ENCODE peak calls at places on chromosomes 1 and 21, in nine cellular contexts. M is AG08395, X is RWPE1, B is head of caudate nucleus, W is kidney tubule cell, Z is neuronal stem cell, R is heart left ventricle, G is GM23338, P is T-helper 2 cell. J is an unnamed sample.

GRCh38 chr21:38985423-38986378 is 180.0 kb downstream of the ETS2 start:
- DNase-seq in M (peak; percentile 96), X (peak; percentile 34), B (no peak), W (no peak), Z (no peak), R (peak; percentile 74), G (no peak), P (no peak), J (peak; percentile 8)

GRCh38 chr1:44038876-44039657 is 7.8 kb upstream of the SLC6A9 start:
- DNase-seq in M (no peak), X (no peak), B (no peak), W (no peak), Z (no peak), R (no peak), G (no peak), P (no peak), J (peak; percentile 15)

GRCh38 chr1:61125263-61125662 is 42.9 kb downstream of the NFIA start:
- DNase-seq in M (no peak), X (no peak), B (no peak), W (no peak), Z (no peak), R (no peak), G (no peak), P (no peak), J (no peak)

GRCh38 chr1:78157162-78157561 is 111.4 kb downstream of the GIPC2 start:
- DNase-seq in M (peak; percentile 25), X (peak; percentile 26), B (no peak), W (no peak), Z (no peak), R (no peak), G (no peak), P (no peak), J (no peak)

GRCh38 chr1:80529546-80529945 is 1271.2 kb upstream of the ADGRL2 start:
- DNase-seq in M (no peak), X (no peak), B (no peak), W (no peak), Z (no peak), R (no peak), G (no peak), P (no peak), J (no peak)

GRCh38 chr1:154327466-154328317 is 2.4 kb downstream of the ATP8B2 start:
- DNase-seq in M (no peak), X (no peak), B (no peak), W (no peak), Z (no peak), R (no peak), G (peak; percentile 33), P (no peak), J (no peak)

GRCh38 chr1:55071477-55071876 is 32.1 kb downstream of the PCSK9 start:
- DNase-seq in M (peak; percentile 77), X (peak; percentile 49), B (no peak), W (peak; percentile 41), Z (peak; percentile 43), R (no peak), G (peak; percentile 87), P (no peak), J (peak; percentile 37)

GRCh38 chr1:225766967-225767413 is 10.6 kb upstream of the SRP9 start:
- DNase-seq in M (peak; percentile 91), X (peak; percentile 65), B (no peak), W (peak; percentile 89), Z (no peak), R (peak; percentile 40), G (no peak), P (no peak), J (peak; percentile 85)

GRCh38 chr1:87404306-87404705 is 75.6 kb downstream of the LMO4 start:
- DNase-seq in M (no peak), X (peak; percentile 20), B (no peak), W (no peak), Z (no peak), R (no peak), G (no peak), P (no peak), J (no peak)

GRCh38 chr1:210259496-210259895 is 26.9 kb downstream of the SERTAD4 start:
- DNase-seq in M (peak; percentile 88), X (no peak), B (no peak), W (no peak), Z (no peak), R (no peak), G (no peak), P (no peak), J (no peak)

GRCh38 chr1:67563684-67564083 is 121.3 kb upstream of the GADD45A start:
- DNase-seq in M (no peak), X (no peak), B (no peak), W (no peak), Z (no peak), R (no peak), G (no peak), P (no peak), J (no peak)

GRCh38 chr1:146012703-146013565 is 8.6 kb downstream of the HJV start:
- DNase-seq in M (peak; percentile 79), X (peak; percentile 68), B (peak; percentile 42), W (peak; percentile 84), Z (peak; percentile 56), R (no peak), G (peak; percentile 78), P (no peak), J (peak; percentile 72)

GRCh38 chr1:196209983-196210382 is 398.3 kb downstream of the KCNT2 start:
- DNase-seq in M (peak; percentile 71), X (no peak), B (no peak), W (no peak), Z (no peak), R (peak; percentile 23), G (no peak), P (no peak), J (no peak)

GRCh38 chr1:204217648-204218000 is 3.8 kb upstream of the GOLT1A start:
- DNase-seq in M (no peak), X (no peak), B (no peak), W (no peak), Z (no peak), R (no peak), G (no peak), P (no peak), J (no peak)

GRCh38 chr1:43069481-43070050 is 102.5 kb downstream of the EBNA1BP2 start:
- DNase-seq in M (no peak), X (no peak), B (no peak), W (no peak), Z (no peak), R (no peak), G (peak; percentile 49), P (no peak), J (no peak)

GRCh38 chr1:193553562-193553961 is 367.1 kb upstream of the B3GALT2 start:
- DNase-seq in M (no peak), X (no peak), B (no peak), W (no peak), Z (no peak), R (no peak), G (no peak), P (no peak), J (no peak)

GRCh38 chr1:38872401-38873026 is 634 bp downstream of the MYCBP start:
- DNase-seq in M (peak; percentile 17), X (peak; percentile 32), B (no peak), W (peak; percentile 28), Z (no peak), R (peak; percentile 20), G (peak; percentile 33), P (peak; percentile 17), J (no peak)

GRCh38 chr1:82565146-82565545 is 764.4 kb downstream of the ADGRL2 start:
- DNase-seq in M (peak; percentile 79), X (peak; percentile 59), B (no peak), W (peak; percentile 95), Z (peak; percentile 21), R (no peak), G (peak; percentile 50), P (no peak), J (peak; percentile 72)

GRCh38 chr1:65992160-65993046 is 199.7 kb downstream of the PDE4B start:
- DNase-seq in M (no peak), X (no peak), B (peak; percentile 62), W (no peak), Z (no peak), R (no peak), G (peak; percentile 29), P (no peak), J (no peak)

GRCh38 chr1:68112835-68113243 is 62.4 kb upstream of the DIRAS3 start:
- DNase-seq in M (peak; percentile 68), X (peak; percentile 72), B (no peak), W (peak; percentile 65), Z (no peak), R (peak; percentile 40), G (no peak), P (no peak), J (peak; percentile 82)

GRCh38 chr21:38289697-38290096 is 32.9 kb downstream of the KCNJ15 start:
- DNase-seq in M (peak; percentile 93), X (peak; percentile 95), B (no peak), W (peak; percentile 99), Z (no peak), R (peak; percentile 34), G (no peak), P (no peak), J (peak; percentile 96)

GRCh38 chr1:117662667-117663066 is 56.8 kb downstream of the TENT5C start:
- DNase-seq in M (no peak), X (no peak), B (no peak), W (no peak), Z (no peak), R (no peak), G (peak; percentile 56), P (no peak), J (no peak)

GRCh38 chr1:207004931-207005830 is 27.4 kb downstream of the C1orf116 start:
- DNase-seq in M (peak; percentile 75), X (peak; percentile 57), B (peak; percentile 48), W (peak; percentile 85), Z (peak; percentile 47), R (peak; percentile 45), G (peak; percentile 92), P (no peak), J (peak; percentile 79)

GRCh38 chr1:153793261-153793972 is 18.2 kb downstream of the SLC27A3 start:
- DNase-seq in M (no peak), X (no peak), B (no peak), W (no peak), Z (peak; percentile 58), R (no peak), G (peak; percentile 60), P (no peak), J (no peak)

J was measured in RCC 7860.